ENCODE peak calls at places on chromosomes 11 and 22, in six cellular contexts. R is T-helper 9 cell; I is GM04504; C is activated effector memory CD4-positive, alpha-beta T cell treated with Interleukin-2 at 50 U/mL for 16 hours; N is posterior vena cava; H is ovary. K is an unnamed sample.

GRCh38 chr11:31106963-31107576 is 262.5 kb downstream of the DCDC1 start:
- DNase-seq in C (peak), N (peak), I (peak), R (peak), H (no peak), K (peak)

GRCh38 chr11:71568707-71569349 is 3.5 kb downstream of the KRTAP5-10 start:
- DNase-seq in R (no peak), I (no peak), H (no peak), C (no peak), N (peak), K (no peak)

GRCh38 chr11:112453601-112454577 is 193.2 kb upstream of the PLET1 start:
- DNase-seq in C (no peak), H (no peak), I (peak), R (peak), N (no peak), K (no peak)

GRCh38 chr22:24156146-24156914 is 25.0 kb upstream of the SUSD2 start:
- DNase-seq in H (no peak), I (no peak), N (no peak), C (peak), R (peak), K (no peak)

GRCh38 chr11:70537576-70538571 is 139.5 kb downstream of the CTTN start:
- DNase-seq in H (no peak), N (peak), R (no peak), I (no peak), C (no peak), K (no peak)

GRCh38 chr22:39148727-39149535 is 3.5 kb downstream of the CBX7 start:
- DNase-seq in I (no peak), H (peak), N (no peak), C (peak), R (peak), K (no peak)

GRCh38 chr11:75280770-75281468 is 40.3 kb downstream of the TPBGL start:
- DNase-seq in R (no peak), H (no peak), C (no peak), I (no peak), N (peak), K (no peak)

GRCh38 chr22:24146791-24147353 is 34.4 kb upstream of the SUSD2 start:
- DNase-seq in N (no peak), I (no peak), H (peak), C (no peak), R (no peak), K (no peak)

GRCh38 chr11:62786318-62787004 is 741 bp upstream of the TMEM179B start:
- DNase-seq in N (peak), I (peak), R (peak), H (peak), C (peak), K (no peak)

GRCh38 chr11:71178076-71178475 is 74.3 kb downstream of the SHANK2 start:
- DNase-seq in I (no peak), H (no peak), R (no peak), N (no peak), C (no peak), K (no peak)

GRCh38 chr11:74636633-74637184 is 44.3 kb downstream of the POLD3 start:
- DNase-seq in I (peak), H (no peak), C (no peak), N (no peak), R (no peak), K (peak)

GRCh38 chr22:46568102-46568809 is 30.8 kb upstream of the CELSR1 start:
- DNase-seq in R (no peak), I (no peak), H (no peak), N (peak), C (no peak), K (no peak)

GRCh38 chr11:69333906-69334305 is 40.0 kb downstream of the MYEOV start:
- DNase-seq in C (no peak), H (no peak), N (no peak), I (no peak), R (no peak), K (no peak)

GRCh38 chr11:11155962-11156815 is 196.9 kb downstream of the CSNK2A3 start:
- DNase-seq in N (no peak), I (no peak), H (no peak), C (peak), R (peak), K (no peak)

GRCh38 chr11:92867913-92868619 is 101.4 kb upstream of the MTNR1B start:
- DNase-seq in N (no peak), H (no peak), R (no peak), I (no peak), C (no peak), K (no peak)

GRCh38 chr11:65356394-65356972 is 1.9 kb downstream of the TIGD3 start:
- DNase-seq in I (no peak), N (peak), H (no peak), R (no peak), C (no peak), K (no peak)

GRCh38 chr11:19561011-19561410 is 151.6 kb upstream of the NAV2 start:
- DNase-seq in R (no peak), H (no peak), C (no peak), N (no peak), I (no peak), K (no peak)

GRCh38 chr22:24883426-24883825 is 63.1 kb downstream of the LHFPL7 start:
- DNase-seq in H (no peak), R (no peak), N (no peak), I (no peak), C (no peak), K (no peak)

GRCh38 chr22:31286360-31287255 is 5.7 kb downstream of the PIK3IP1 start:
- DNase-seq in H (no peak), C (peak), I (no peak), N (no peak), R (peak), K (no peak)

GRCh38 chr11:68889948-68890446 is 13.6 kb downstream of the MRPL21 start:
- DNase-seq in H (peak), R (no peak), N (peak), I (peak), C (no peak), K (no peak)

GRCh38 chr11:11391796-11392195 is 38.7 kb upstream of the CSNK2A3 start:
- DNase-seq in I (peak), R (no peak), C (no peak), H (no peak), N (no peak), K (peak)

GRCh38 chr11:2996976-2997375 is 4.8 kb upstream of the NAP1L4 start:
- DNase-seq in H (peak), N (peak), I (no peak), C (no peak), R (no peak), K (no peak)

GRCh38 chr11:115724709-115725108 is 220.5 kb upstream of the CADM1 start:
- DNase-seq in N (no peak), H (no peak), R (no peak), C (no peak), I (no peak), K (peak)

GRCh38 chr11:112174789-112175595 is at the start of gene BCO2:
- DNase-seq in C (no peak), H (peak), N (peak), R (peak), I (no peak), K (no peak)

GRCh38 chr11:66842501-66842895 is 743 bp upstream of the RCE1 start:
- DNase-seq in R (no peak), H (no peak), I (no peak), N (no peak), C (no peak), K (no peak)

GRCh38 chr11:6298605-6299004 is 21.7 kb downstream of the CAVIN3 start:
- DNase-seq in C (no peak), H (no peak), R (no peak), N (no peak), I (no peak), K (no peak)

GRCh38 chr11:24731554-24731953 is 234.7 kb downstream of the LUZP2 start:
- DNase-seq in I (no peak), N (no peak), H (no peak), R (no peak), C (no peak), K (no peak)

GRCh38 chr11:133157180-133157579 is 375.1 kb downstream of the OPCML start:
- DNase-seq in C (no peak), R (no peak), I (no peak), H (no peak), N (no peak), K (no peak)

GRCh38 chr11:16186680-16187079 is 169.7 kb downstream of the SOX6 start:
- DNase-seq in I (no peak), N (no peak), R (no peak), H (no peak), C (no peak), K (no peak)

GRCh38 chr11:68373810-68374501 is 61.6 kb downstream of the LRP5 start:
- DNase-seq in H (no peak), C (no peak), N (no peak), R (no peak), I (no peak), K (no peak)

GRCh38 chr11:58734681-58735490 is 3.1 kb upstream of the GLYAT start:
- DNase-seq in H (no peak), N (no peak), R (no peak), C (no peak), I (no peak), K (no peak)

GRCh38 chr11:88164320-88164719 is 10.9 kb downstream of the RAB38 start:
- DNase-seq in R (no peak), N (no peak), H (no peak), I (no peak), C (no peak), K (no peak)

GRCh38 chr11:8219257-8220021 is 44.2 kb downstream of the LMO1 start:
- DNase-seq in I (no peak), R (no peak), N (peak), C (no peak), H (no peak), K (no peak)